ENCODE peak calls at places on chromosomes 1 and 21, in six cellular contexts. R is cardiac muscle cell; S is astrocyte; Y is EH; U is effector CD8-positive, alpha-beta T cell; P is activated T-cell treated with anti-CD3 and anti-CD28 coated beads, Interleukin-2, amount 50 U/mL, for 72 hours. E is an unnamed sample.

GRCh38 chr1:171140466-171140865 is 44.6 kb upstream of the FMO2 start:
- DNase-seq in S (no peak), R (no peak), P (no peak), U (no peak), Y (no peak), E (no peak)

GRCh38 chr21:22536511-22536910 is 1538.3 kb downstream of the NCAM2 start:
- DNase-seq in R (no peak), P (no peak), Y (no peak), U (no peak), S (no peak), E (no peak)

GRCh38 chr1:162922196-162922595 is 61.2 kb upstream of the CCDC190 start:
- DNase-seq in R (no peak), S (peak), U (no peak), P (no peak), Y (peak), E (no peak)

GRCh38 chr1:107965112-107965991 is at the start of gene VAV3:
- DNase-seq in S (peak), P (peak), U (peak), R (peak), Y (peak), E (peak)

GRCh38 chr1:33745942-33746341 is 117.9 kb upstream of the HMGB4 start:
- DNase-seq in U (no peak), S (no peak), Y (no peak), P (no peak), R (no peak), E (no peak)

GRCh38 chr1:18217398-18218043 is 109.9 kb downstream of the IGSF21 start:
- DNase-seq in Y (no peak), S (no peak), U (no peak), R (peak), P (peak), E (no peak)

GRCh38 chr21:28674807-28675206 is 317.9 kb downstream of the LTN1 start:
- DNase-seq in U (no peak), S (no peak), P (no peak), R (no peak), Y (no peak), E (no peak)

GRCh38 chr21:38766987-38767722 is 38.6 kb upstream of the ETS2 start:
- DNase-seq in R (no peak), S (no peak), U (peak), P (peak), Y (no peak), E (no peak)

GRCh38 chr1:189185077-189185476 is 1292.6 kb downstream of the BRINP3 start:
- DNase-seq in U (no peak), R (no peak), S (no peak), Y (no peak), P (no peak), E (no peak)

GRCh38 chr1:44237721-44238457 is 24.6 kb downstream of the DMAP1 start:
- DNase-seq in S (no peak), Y (peak), P (peak), R (peak), U (peak), E (peak)

GRCh38 chr1:198018529-198018928 is 101.4 kb downstream of the LHX9 start:
- DNase-seq in Y (peak), S (peak), P (no peak), U (no peak), R (no peak), E (no peak)

GRCh38 chr21:27246741-27247140 is 279.9 kb upstream of the ADAMTS5 start:
- DNase-seq in Y (peak), R (no peak), U (no peak), P (no peak), S (peak), E (no peak)

GRCh38 chr1:207345644-207346561 is 24.4 kb downstream of the CD55 start:
- DNase-seq in S (no peak), P (no peak), U (no peak), R (no peak), Y (no peak), E (no peak)

GRCh38 chr1:94753171-94753972 is 66.8 kb upstream of the SLC44A3 start:
- DNase-seq in R (peak), P (no peak), Y (peak), U (no peak), S (no peak), E (no peak)

GRCh38 chr1:200795151-200795550 is 56.5 kb downstream of the CAMSAP2 start:
- DNase-seq in R (no peak), Y (peak), P (no peak), U (no peak), S (peak), E (no peak)

GRCh38 chr1:208907785-208908184 is 663.6 kb upstream of the PLXNA2 start:
- DNase-seq in S (no peak), P (no peak), R (no peak), U (no peak), Y (no peak), E (no peak)